ENCODE peak calls at places on chromosomes 11 and 22, in ten cellular contexts. W is cardiac fibroblast; D is GM03348; A is PC-3; J is substantia nigra; V is MCF 10A; Q is heart left ventricle; P is activated CD4-positive, alpha-beta T cell treated with anti-CD3 and anti-CD28 coated beads for 48 hours; N is pulmonary artery endothelial cell; K is NCI-H2081. L is an unnamed sample.

GRCh38 chr11:73566422-73566821 is 31.5 kb downstream of the FAM168A start:
- DNase-seq in W (peak; percentile 39), D (no peak), A (no peak), J (no peak), V (no peak), Q (no peak), P (no peak), N (no peak), K (no peak), L (no peak)

GRCh38 chr11:65576867-65577755 is 1.3 kb downstream of the EHBP1L1 start:
- DNase-seq in W (peak; percentile 64), D (peak; percentile 82), A (peak; percentile 94), J (no peak), V (peak; percentile 88), Q (peak; percentile 88), P (peak; percentile 65), N (no peak), K (no peak), L (peak; percentile 16)

GRCh38 chr22:49869855-49870712 is 16.4 kb downstream of the ZBED4 start:
- DNase-seq in W (no peak), D (no peak), A (no peak), J (no peak), V (no peak), Q (no peak), P (no peak), N (no peak), K (no peak), L (no peak)

GRCh38 chr11:119166368-119167076 is 2.0 kb upstream of the NLRX1 start:
- DNase-seq in W (peak; percentile 73), D (peak; percentile 45), A (peak; percentile 89), J (no peak), V (peak; percentile 57), Q (no peak), P (no peak), N (no peak), K (no peak), L (no peak)

GRCh38 chr11:72721689-72722049 is 30.5 kb downstream of the ARAP1 start:
- DNase-seq in W (peak; percentile 32), D (peak; percentile 54), A (no peak), J (no peak), V (peak; percentile 49), Q (peak; percentile 52), P (peak; percentile 51), N (no peak), K (no peak), L (no peak)

GRCh38 chr11:12674571-12674935 is 332 bp downstream of the TEAD1 start:
- DNase-seq in W (no peak), D (peak; percentile 59), A (no peak), J (no peak), V (no peak), Q (no peak), P (peak; percentile 18), N (no peak), K (peak; percentile 36), L (no peak)

GRCh38 chr11:8201524-8202365 is 32.9 kb upstream of the RIC3 start:
- DNase-seq in W (no peak), D (no peak), A (no peak), J (no peak), V (no peak), Q (no peak), P (no peak), N (no peak), K (no peak), L (peak; percentile 1)

GRCh38 chr22:39728236-39728860 is 157.8 kb downstream of the CACNA1I start:
- DNase-seq in W (no peak), D (peak; percentile 4), A (no peak), J (no peak), V (no peak), Q (no peak), P (no peak), N (no peak), K (no peak), L (no peak)

GRCh38 chr11:119340335-119341221 is at the start of gene C1QTNF5:
- DNase-seq in W (peak; percentile 39), D (peak; percentile 90), A (no peak), J (peak; percentile 59), V (no peak), Q (peak; percentile 91), P (no peak), N (peak; percentile 82), K (no peak), L (no peak)

GRCh38 chr11:1285876-1286275 is 23.6 kb downstream of the TOLLIP start:
- DNase-seq in W (no peak), D (no peak), A (no peak), J (no peak), V (no peak), Q (no peak), P (no peak), N (no peak), K (no peak), L (no peak)

GRCh38 chr11:17691550-17691949 is 27.8 kb upstream of the MYOD1 start:
- DNase-seq in W (no peak), D (no peak), A (no peak), J (no peak), V (no peak), Q (no peak), P (no peak), N (no peak), K (no peak), L (no peak)

GRCh38 chr11:18699848-18700261 is 1.3 kb downstream of the TMEM86A start:
- DNase-seq in W (no peak), D (no peak), A (no peak), J (no peak), V (no peak), Q (no peak), P (no peak), N (no peak), K (no peak), L (no peak)

GRCh38 chr11:85694385-85694980 is 8.5 kb upstream of the CCDC89 start:
- DNase-seq in W (peak; percentile 78), D (peak; percentile 52), A (peak; percentile 87), J (no peak), V (peak; percentile 45), Q (no peak), P (no peak), N (peak; percentile 11), K (peak; percentile 33), L (no peak)

GRCh38 chr22:44572414-44573207 is 74.6 kb upstream of the RTL6 start:
- DNase-seq in W (no peak), D (no peak), A (no peak), J (no peak), V (no peak), Q (peak; percentile 17), P (no peak), N (no peak), K (no peak), L (no peak)

GRCh38 chr11:12294613-12295012 is 82.8 kb upstream of the PARVA start:
- DNase-seq in W (no peak), D (no peak), A (no peak), J (no peak), V (no peak), Q (no peak), P (no peak), N (no peak), K (no peak), L (no peak)

GRCh38 chr11:120835601-120836228 is 188.2 kb upstream of the TBCEL start:
- DNase-seq in W (no peak), D (no peak), A (peak; percentile 31), J (no peak), V (no peak), Q (no peak), P (peak; percentile 72), N (no peak), K (no peak), L (no peak)

GRCh38 chr11:7892751-7893356 is 38.2 kb downstream of the OR10A6 start:
- DNase-seq in W (peak; percentile 82), D (peak; percentile 65), A (peak; percentile 81), J (no peak), V (peak; percentile 66), Q (no peak), P (no peak), N (peak; percentile 24), K (peak; percentile 12), L (no peak)

GRCh38 chr11:117814766-117815261 is 9.7 kb downstream of the FXYD2 start:
- DNase-seq in W (no peak), D (no peak), A (no peak), J (no peak), V (no peak), Q (peak; percentile 50), P (peak; percentile 84), N (no peak), K (peak; percentile 72), L (no peak)

GRCh38 chr11:122803716-122804115 is 34.6 kb upstream of the CRTAM start:
- DNase-seq in W (no peak), D (no peak), A (peak; percentile 87), J (no peak), V (peak; percentile 80), Q (no peak), P (no peak), N (no peak), K (no peak), L (no peak)

L was measured in GF-D8.